ENCODE peak calls at places on chromosomes 3 and 15, in five cellular contexts. One of them, this sample, is unnamed.

GRCh38 chr15:40930430-40931299 is 1.5 kb downstream of the DLL4 start:
- DNase-seq in astrocyte of the spinal cord: no peak
- DNase-seq in left ventricle myocardium superior: peak
- DNase-seq in HFFc6: no peak
- DNase-seq in stimulated activated CD8-positive, alpha-beta memory T cell treated with anti-CD3 and anti-CD28 coated beads, Interleukin-4, amount 100 ng/mL, for 24 hours: no peak
- DNase-seq in this sample: peak

GRCh38 chr3:43373588-43373935 is 87.2 kb downstream of the SNRK start:
- DNase-seq in left ventricle myocardium superior: no peak
- DNase-seq in stimulated activated CD8-positive, alpha-beta memory T cell treated with anti-CD3 and anti-CD28 coated beads, Interleukin-4, amount 100 ng/mL, for 24 hours: no peak
- DNase-seq in astrocyte of the spinal cord: peak
- DNase-seq in HFFc6: peak
- DNase-seq in this sample: no peak

GRCh38 chr15:43552261-43552660 is 34.9 kb downstream of the MAP1A start:
- DNase-seq in HFFc6: no peak
- DNase-seq in stimulated activated CD8-positive, alpha-beta memory T cell treated with anti-CD3 and anti-CD28 coated beads, Interleukin-4, amount 100 ng/mL, for 24 hours: no peak
- DNase-seq in astrocyte of the spinal cord: no peak
- DNase-seq in left ventricle myocardium superior: no peak
- DNase-seq in this sample: no peak

GRCh38 chr3:32443471-32443870 is 51.8 kb downstream of the CMTM7 start:
- DNase-seq in stimulated activated CD8-positive, alpha-beta memory T cell treated with anti-CD3 and anti-CD28 coated beads, Interleukin-4, amount 100 ng/mL, for 24 hours: no peak
- DNase-seq in HFFc6: peak
- DNase-seq in astrocyte of the spinal cord: peak
- DNase-seq in left ventricle myocardium superior: no peak
- DNase-seq in this sample: no peak

GRCh38 chr3:86554346-86554745 is 436.6 kb downstream of the VGLL3 start:
- DNase-seq in astrocyte of the spinal cord: no peak
- DNase-seq in HFFc6: no peak
- DNase-seq in stimulated activated CD8-positive, alpha-beta memory T cell treated with anti-CD3 and anti-CD28 coated beads, Interleukin-4, amount 100 ng/mL, for 24 hours: no peak
- DNase-seq in left ventricle myocardium superior: no peak
- DNase-seq in this sample: no peak

GRCh38 chr3:137763594-137763938 is 549 bp upstream of the SOX14 start:
- DNase-seq in HFFc6: no peak
- DNase-seq in stimulated activated CD8-positive, alpha-beta memory T cell treated with anti-CD3 and anti-CD28 coated beads, Interleukin-4, amount 100 ng/mL, for 24 hours: no peak
- DNase-seq in astrocyte of the spinal cord: no peak
- DNase-seq in left ventricle myocardium superior: no peak
- DNase-seq in this sample: no peak

GRCh38 chr3:178381555-178381954 is 154.7 kb upstream of the KCNMB2 start:
- DNase-seq in HFFc6: peak
- DNase-seq in stimulated activated CD8-positive, alpha-beta memory T cell treated with anti-CD3 and anti-CD28 coated beads, Interleukin-4, amount 100 ng/mL, for 24 hours: no peak
- DNase-seq in astrocyte of the spinal cord: peak
- DNase-seq in left ventricle myocardium superior: no peak
- DNase-seq in this sample: no peak

GRCh38 chr15:84826369-84826823 is 9.2 kb downstream of the ALPK3 start:
- DNase-seq in astrocyte of the spinal cord: peak
- DNase-seq in HFFc6: no peak
- DNase-seq in left ventricle myocardium superior: peak
- DNase-seq in stimulated activated CD8-positive, alpha-beta memory T cell treated with anti-CD3 and anti-CD28 coated beads, Interleukin-4, amount 100 ng/mL, for 24 hours: no peak
- DNase-seq in this sample: no peak

GRCh38 chr15:79170256-79170664 is 79.7 kb upstream of the RASGRF1 start:
- DNase-seq in astrocyte of the spinal cord: no peak
- DNase-seq in stimulated activated CD8-positive, alpha-beta memory T cell treated with anti-CD3 and anti-CD28 coated beads, Interleukin-4, amount 100 ng/mL, for 24 hours: no peak
- DNase-seq in left ventricle myocardium superior: peak
- DNase-seq in HFFc6: no peak
- DNase-seq in this sample: peak

GRCh38 chr3:192842711-192843436 is 74.8 kb downstream of the MB21D2 start:
- DNase-seq in astrocyte of the spinal cord: no peak
- DNase-seq in stimulated activated CD8-positive, alpha-beta memory T cell treated with anti-CD3 and anti-CD28 coated beads, Interleukin-4, amount 100 ng/mL, for 24 hours: no peak
- DNase-seq in left ventricle myocardium superior: no peak
- DNase-seq in HFFc6: no peak
- DNase-seq in this sample: no peak

GRCh38 chr3:188972313-188972712 is 199.5 kb upstream of the TPRG1 start:
- DNase-seq in HFFc6: no peak
- DNase-seq in astrocyte of the spinal cord: no peak
- DNase-seq in left ventricle myocardium superior: no peak
- DNase-seq in stimulated activated CD8-positive, alpha-beta memory T cell treated with anti-CD3 and anti-CD28 coated beads, Interleukin-4, amount 100 ng/mL, for 24 hours: no peak
- DNase-seq in this sample: no peak